ENCODE peak calls at places on chromosomes 3 and 15, in four cellular contexts. One of them, this sample, is unnamed.

GRCh38 chr3:147775816-147776530 is 366.8 kb downstream of the ZIC1 start:
- DNase-seq in ACHN: no peak
- DNase-seq in non-pigmented ciliary epithelial cell: no peak
- DNase-seq in stimulated activated CD8-positive, alpha-beta memory T cell treated with anti-CD3 and anti-CD28 coated beads, Interleukin-15, amount 100 ng/mL, for 1 hour: no peak
- DNase-seq in this sample: no peak

GRCh38 chr3:170724599-170724998 is 138.7 kb upstream of the SLC7A14 start:
- DNase-seq in stimulated activated CD8-positive, alpha-beta memory T cell treated with anti-CD3 and anti-CD28 coated beads, Interleukin-15, amount 100 ng/mL, for 1 hour: no peak
- DNase-seq in non-pigmented ciliary epithelial cell: peak; percentile 81
- DNase-seq in ACHN: no peak
- DNase-seq in this sample: no peak

GRCh38 chr3:56005196-56005805 is 463.0 kb downstream of the ERC2 start:
- DNase-seq in stimulated activated CD8-positive, alpha-beta memory T cell treated with anti-CD3 and anti-CD28 coated beads, Interleukin-15, amount 100 ng/mL, for 1 hour: no peak
- DNase-seq in ACHN: peak; percentile 11
- DNase-seq in non-pigmented ciliary epithelial cell: peak; percentile 19
- DNase-seq in this sample: no peak

GRCh38 chr3:43185656-43186375 is 79.9 kb upstream of the POMGNT2 start:
- DNase-seq in stimulated activated CD8-positive, alpha-beta memory T cell treated with anti-CD3 and anti-CD28 coated beads, Interleukin-15, amount 100 ng/mL, for 1 hour: no peak
- DNase-seq in non-pigmented ciliary epithelial cell: peak; percentile 51
- DNase-seq in ACHN: no peak
- DNase-seq in this sample: no peak

GRCh38 chr15:71109130-71109529 is 6.1 kb upstream of the THSD4 start:
- DNase-seq in non-pigmented ciliary epithelial cell: no peak
- DNase-seq in stimulated activated CD8-positive, alpha-beta memory T cell treated with anti-CD3 and anti-CD28 coated beads, Interleukin-15, amount 100 ng/mL, for 1 hour: no peak
- DNase-seq in ACHN: no peak
- DNase-seq in this sample: no peak

GRCh38 chr15:82064824-82065223 is 19.0 kb upstream of the MEX3B start:
- DNase-seq in stimulated activated CD8-positive, alpha-beta memory T cell treated with anti-CD3 and anti-CD28 coated beads, Interleukin-15, amount 100 ng/mL, for 1 hour: no peak
- DNase-seq in ACHN: no peak
- DNase-seq in non-pigmented ciliary epithelial cell: no peak
- DNase-seq in this sample: no peak

GRCh38 chr3:152126260-152126659 is 142.5 kb upstream of the MBNL1 start:
- DNase-seq in ACHN: no peak
- DNase-seq in non-pigmented ciliary epithelial cell: no peak
- DNase-seq in stimulated activated CD8-positive, alpha-beta memory T cell treated with anti-CD3 and anti-CD28 coated beads, Interleukin-15, amount 100 ng/mL, for 1 hour: no peak
- DNase-seq in this sample: no peak

GRCh38 chr3:139655880-139656279 is 21.9 kb downstream of the NMNAT3 start:
- DNase-seq in ACHN: no peak
- DNase-seq in non-pigmented ciliary epithelial cell: no peak
- DNase-seq in stimulated activated CD8-positive, alpha-beta memory T cell treated with anti-CD3 and anti-CD28 coated beads, Interleukin-15, amount 100 ng/mL, for 1 hour: no peak
- DNase-seq in this sample: no peak

GRCh38 chr3:136671921-136672320 is 80.3 kb downstream of the STAG1 start:
- DNase-seq in ACHN: peak; percentile 12
- DNase-seq in stimulated activated CD8-positive, alpha-beta memory T cell treated with anti-CD3 and anti-CD28 coated beads, Interleukin-15, amount 100 ng/mL, for 1 hour: no peak
- DNase-seq in non-pigmented ciliary epithelial cell: peak; percentile 22
- DNase-seq in this sample: no peak

GRCh38 chr3:37546876-37547275 is 314.8 kb upstream of the CTDSPL start:
- DNase-seq in stimulated activated CD8-positive, alpha-beta memory T cell treated with anti-CD3 and anti-CD28 coated beads, Interleukin-15, amount 100 ng/mL, for 1 hour: no peak
- DNase-seq in ACHN: peak; percentile 19
- DNase-seq in non-pigmented ciliary epithelial cell: no peak
- DNase-seq in this sample: peak; percentile 49

GRCh38 chr3:61253756-61254155 is 2.5 kb upstream of the FHIT start:
- DNase-seq in non-pigmented ciliary epithelial cell: no peak
- DNase-seq in stimulated activated CD8-positive, alpha-beta memory T cell treated with anti-CD3 and anti-CD28 coated beads, Interleukin-15, amount 100 ng/mL, for 1 hour: no peak
- DNase-seq in ACHN: no peak
- DNase-seq in this sample: no peak

GRCh38 chr15:55980511-55980910 is 12.9 kb downstream of the NEDD4 start:
- DNase-seq in ACHN: no peak
- DNase-seq in non-pigmented ciliary epithelial cell: no peak
- DNase-seq in stimulated activated CD8-positive, alpha-beta memory T cell treated with anti-CD3 and anti-CD28 coated beads, Interleukin-15, amount 100 ng/mL, for 1 hour: no peak
- DNase-seq in this sample: no peak

GRCh38 chr3:16533928-16534913 is 20.7 kb upstream of the RFTN1 start:
- DNase-seq in stimulated activated CD8-positive, alpha-beta memory T cell treated with anti-CD3 and anti-CD28 coated beads, Interleukin-15, amount 100 ng/mL, for 1 hour: no peak
- DNase-seq in non-pigmented ciliary epithelial cell: no peak
- DNase-seq in ACHN: no peak
- DNase-seq in this sample: no peak

GRCh38 chr15:65824031-65824743 is 32.1 kb upstream of the DENND4A start:
- DNase-seq in ACHN: peak; percentile 71
- DNase-seq in non-pigmented ciliary epithelial cell: no peak
- DNase-seq in stimulated activated CD8-positive, alpha-beta memory T cell treated with anti-CD3 and anti-CD28 coated beads, Interleukin-15, amount 100 ng/mL, for 1 hour: no peak
- DNase-seq in this sample: peak; percentile 82

GRCh38 chr15:29685156-29686078 is 136.9 kb downstream of the TJP1 start:
- DNase-seq in ACHN: no peak
- DNase-seq in non-pigmented ciliary epithelial cell: no peak
- DNase-seq in stimulated activated CD8-positive, alpha-beta memory T cell treated with anti-CD3 and anti-CD28 coated beads, Interleukin-15, amount 100 ng/mL, for 1 hour: no peak
- DNase-seq in this sample: no peak

GRCh38 chr15:101122806-101123205 is 129.0 kb downstream of the CHSY1 start:
- DNase-seq in ACHN: no peak
- DNase-seq in stimulated activated CD8-positive, alpha-beta memory T cell treated with anti-CD3 and anti-CD28 coated beads, Interleukin-15, amount 100 ng/mL, for 1 hour: no peak
- DNase-seq in non-pigmented ciliary epithelial cell: no peak
- DNase-seq in this sample: no peak

GRCh38 chr3:184540777-184541681 is 20.6 kb upstream of the EPHB3 start:
- DNase-seq in stimulated activated CD8-positive, alpha-beta memory T cell treated with anti-CD3 and anti-CD28 coated beads, Interleukin-15, amount 100 ng/mL, for 1 hour: peak; percentile 69
- DNase-seq in ACHN: peak; percentile 44
- DNase-seq in non-pigmented ciliary epithelial cell: no peak
- DNase-seq in this sample: peak; percentile 36

GRCh38 chr3:129836381-129837056 is 57.0 kb downstream of the TMCC1 start:
- DNase-seq in ACHN: no peak
- DNase-seq in non-pigmented ciliary epithelial cell: no peak
- DNase-seq in stimulated activated CD8-positive, alpha-beta memory T cell treated with anti-CD3 and anti-CD28 coated beads, Interleukin-15, amount 100 ng/mL, for 1 hour: no peak
- DNase-seq in this sample: no peak

GRCh38 chr15:40787344-40787841 is 17.6 kb downstream of the C15orf62 start:
- DNase-seq in non-pigmented ciliary epithelial cell: peak; percentile 55
- DNase-seq in ACHN: peak; percentile 76
- DNase-seq in stimulated activated CD8-positive, alpha-beta memory T cell treated with anti-CD3 and anti-CD28 coated beads, Interleukin-15, amount 100 ng/mL, for 1 hour: no peak
- DNase-seq in this sample: no peak

GRCh38 chr3:54122046-54122801 is at the start of gene CACNA2D3:
- DNase-seq in stimulated activated CD8-positive, alpha-beta memory T cell treated with anti-CD3 and anti-CD28 coated beads, Interleukin-15, amount 100 ng/mL, for 1 hour: no peak
- DNase-seq in non-pigmented ciliary epithelial cell: no peak
- DNase-seq in ACHN: peak; percentile 75
- DNase-seq in this sample: no peak

GRCh38 chr3:107431048-107431297 is 53.7 kb downstream of the CCDC54 start:
- DNase-seq in stimulated activated CD8-positive, alpha-beta memory T cell treated with anti-CD3 and anti-CD28 coated beads, Interleukin-15, amount 100 ng/mL, for 1 hour: no peak
- DNase-seq in non-pigmented ciliary epithelial cell: no peak
- DNase-seq in ACHN: peak; percentile 38
- DNase-seq in this sample: no peak

GRCh38 chr15:66962522-66962921 is 102.9 kb upstream of the SMAD3 start:
- DNase-seq in ACHN: no peak
- DNase-seq in stimulated activated CD8-positive, alpha-beta memory T cell treated with anti-CD3 and anti-CD28 coated beads, Interleukin-15, amount 100 ng/mL, for 1 hour: no peak
- DNase-seq in non-pigmented ciliary epithelial cell: no peak
- DNase-seq in this sample: no peak

GRCh38 chr3:62246094-62246493 is 127.3 kb downstream of the FEZF2 start:
- DNase-seq in stimulated activated CD8-positive, alpha-beta memory T cell treated with anti-CD3 and anti-CD28 coated beads, Interleukin-15, amount 100 ng/mL, for 1 hour: no peak
- DNase-seq in non-pigmented ciliary epithelial cell: no peak
- DNase-seq in ACHN: no peak
- DNase-seq in this sample: no peak

GRCh38 chr15:90408657-90409056 is 20.6 kb downstream of the IQGAP1 start:
- DNase-seq in ACHN: no peak
- DNase-seq in stimulated activated CD8-positive, alpha-beta memory T cell treated with anti-CD3 and anti-CD28 coated beads, Interleukin-15, amount 100 ng/mL, for 1 hour: no peak
- DNase-seq in non-pigmented ciliary epithelial cell: no peak
- DNase-seq in this sample: no peak

GRCh38 chr3:52259448-52259847 is 13.9 kb downstream of the PPM1M start:
- DNase-seq in ACHN: no peak
- DNase-seq in stimulated activated CD8-positive, alpha-beta memory T cell treated with anti-CD3 and anti-CD28 coated beads, Interleukin-15, amount 100 ng/mL, for 1 hour: no peak
- DNase-seq in non-pigmented ciliary epithelial cell: no peak
- DNase-seq in this sample: no peak

GRCh38 chr3:33438284-33438668 is 1.9 kb downstream of the UBP1 start:
- DNase-seq in non-pigmented ciliary epithelial cell: no peak
- DNase-seq in stimulated activated CD8-positive, alpha-beta memory T cell treated with anti-CD3 and anti-CD28 coated beads, Interleukin-15, amount 100 ng/mL, for 1 hour: no peak
- DNase-seq in ACHN: peak; percentile 19
- DNase-seq in this sample: no peak

GRCh38 chr15:67195305-67195704 is 59.2 kb downstream of the AAGAB start:
- DNase-seq in stimulated activated CD8-positive, alpha-beta memory T cell treated with anti-CD3 and anti-CD28 coated beads, Interleukin-15, amount 100 ng/mL, for 1 hour: no peak
- DNase-seq in ACHN: no peak
- DNase-seq in non-pigmented ciliary epithelial cell: no peak
- DNase-seq in this sample: no peak

GRCh38 chr15:89278307-89278706 is 34.5 kb downstream of the FANCI start:
- DNase-seq in non-pigmented ciliary epithelial cell: no peak
- DNase-seq in ACHN: no peak
- DNase-seq in stimulated activated CD8-positive, alpha-beta memory T cell treated with anti-CD3 and anti-CD28 coated beads, Interleukin-15, amount 100 ng/mL, for 1 hour: no peak
- DNase-seq in this sample: no peak

GRCh38 chr15:99443768-99444446 is 121.9 kb upstream of the MEF2A start:
- DNase-seq in ACHN: no peak
- DNase-seq in stimulated activated CD8-positive, alpha-beta memory T cell treated with anti-CD3 and anti-CD28 coated beads, Interleukin-15, amount 100 ng/mL, for 1 hour: no peak
- DNase-seq in non-pigmented ciliary epithelial cell: no peak
- DNase-seq in this sample: no peak

GRCh38 chr3:147939425-147940196 is 530.4 kb downstream of the ZIC1 start:
- DNase-seq in non-pigmented ciliary epithelial cell: no peak
- DNase-seq in stimulated activated CD8-positive, alpha-beta memory T cell treated with anti-CD3 and anti-CD28 coated beads, Interleukin-15, amount 100 ng/mL, for 1 hour: no peak
- DNase-seq in ACHN: no peak
- DNase-seq in this sample: no peak

GRCh38 chr3:192445768-192446644 is 281.3 kb downstream of the FGF12 start:
- DNase-seq in non-pigmented ciliary epithelial cell: no peak
- DNase-seq in stimulated activated CD8-positive, alpha-beta memory T cell treated with anti-CD3 and anti-CD28 coated beads, Interleukin-15, amount 100 ng/mL, for 1 hour: no peak
- DNase-seq in ACHN: no peak
- DNase-seq in this sample: no peak

GRCh38 chr3:109927161-109927560 is 589.8 kb upstream of the DPPA4 start:
- DNase-seq in stimulated activated CD8-positive, alpha-beta memory T cell treated with anti-CD3 and anti-CD28 coated beads, Interleukin-15, amount 100 ng/mL, for 1 hour: no peak
- DNase-seq in non-pigmented ciliary epithelial cell: peak; percentile 94
- DNase-seq in ACHN: peak; percentile 92
- DNase-seq in this sample: peak; percentile 78

GRCh38 chr15:33584797-33585196 is 274.0 kb downstream of the RYR3 start:
- DNase-seq in ACHN: no peak
- DNase-seq in stimulated activated CD8-positive, alpha-beta memory T cell treated with anti-CD3 and anti-CD28 coated beads, Interleukin-15, amount 100 ng/mL, for 1 hour: no peak
- DNase-seq in non-pigmented ciliary epithelial cell: no peak
- DNase-seq in this sample: no peak

GRCh38 chr3:183564046-183564445 is 8.5 kb upstream of the KLHL6 start:
- DNase-seq in non-pigmented ciliary epithelial cell: no peak
- DNase-seq in ACHN: no peak
- DNase-seq in stimulated activated CD8-positive, alpha-beta memory T cell treated with anti-CD3 and anti-CD28 coated beads, Interleukin-15, amount 100 ng/mL, for 1 hour: no peak
- DNase-seq in this sample: no peak

GRCh38 chr3:71973337-71974030 is 188.5 kb upstream of the PROK2 start:
- DNase-seq in non-pigmented ciliary epithelial cell: no peak
- DNase-seq in ACHN: no peak
- DNase-seq in stimulated activated CD8-positive, alpha-beta memory T cell treated with anti-CD3 and anti-CD28 coated beads, Interleukin-15, amount 100 ng/mL, for 1 hour: no peak
- DNase-seq in this sample: no peak

GRCh38 chr3:128438488-128439072 is 28.1 kb downstream of the DNAJB8 start:
- DNase-seq in ACHN: no peak
- DNase-seq in non-pigmented ciliary epithelial cell: no peak
- DNase-seq in stimulated activated CD8-positive, alpha-beta memory T cell treated with anti-CD3 and anti-CD28 coated beads, Interleukin-15, amount 100 ng/mL, for 1 hour: no peak
- DNase-seq in this sample: no peak

GRCh38 chr3:197514786-197515090 is 41.0 kb downstream of the BDH1 start:
- DNase-seq in stimulated activated CD8-positive, alpha-beta memory T cell treated with anti-CD3 and anti-CD28 coated beads, Interleukin-15, amount 100 ng/mL, for 1 hour: no peak
- DNase-seq in ACHN: no peak
- DNase-seq in non-pigmented ciliary epithelial cell: no peak
- DNase-seq in this sample: no peak

GRCh38 chr15:40764766-40765136 is 883 bp downstream of the GCHFR start:
- DNase-seq in stimulated activated CD8-positive, alpha-beta memory T cell treated with anti-CD3 and anti-CD28 coated beads, Interleukin-15, amount 100 ng/mL, for 1 hour: no peak
- DNase-seq in ACHN: no peak
- DNase-seq in non-pigmented ciliary epithelial cell: no peak
- DNase-seq in this sample: no peak

This sample was measured in A549.